ENCODE peak calls at places on chromosomes 13 and 19, in five cellular contexts. One of them, this sample, is unnamed.

GRCh38 chr19:18504886-18505610 is 16.8 kb downstream of the ELL start:
- DNase-seq in pancreas: no peak
- DNase-seq in NCI-H774: no peak
- DNase-seq in HFFc6: no peak
- DNase-seq in AG08395: no peak
- DNase-seq in this sample: peak

GRCh38 chr13:33367931-33368330 is 82.4 kb upstream of the STARD13 start:
- DNase-seq in NCI-H774: no peak
- DNase-seq in HFFc6: no peak
- DNase-seq in AG08395: no peak
- DNase-seq in pancreas: no peak
- DNase-seq in this sample: no peak

GRCh38 chr19:15871570-15871969 is 26.3 kb downstream of the CYP4F2 start:
- DNase-seq in AG08395: no peak
- DNase-seq in NCI-H774: no peak
- DNase-seq in HFFc6: no peak
- DNase-seq in pancreas: no peak
- DNase-seq in this sample: no peak

GRCh38 chr19:18588611-18589379 is at the start of gene REX1BD:
- DNase-seq in pancreas: peak
- DNase-seq in HFFc6: peak
- DNase-seq in NCI-H774: peak
- DNase-seq in AG08395: peak
- DNase-seq in this sample: peak

GRCh38 chr19:56170261-56170660 is 5.5 kb upstream of the GALP start:
- DNase-seq in pancreas: peak
- DNase-seq in HFFc6: no peak
- DNase-seq in AG08395: no peak
- DNase-seq in NCI-H774: peak
- DNase-seq in this sample: peak

GRCh38 chr13:83879431-83880171 is 2.7 kb downstream of the SLITRK1 start:
- DNase-seq in AG08395: no peak
- DNase-seq in NCI-H774: no peak
- DNase-seq in HFFc6: no peak
- DNase-seq in pancreas: no peak
- DNase-seq in this sample: no peak

GRCh38 chr19:46542428-46543230 is 47.0 kb upstream of the PNMA8B start:
- DNase-seq in NCI-H774: peak
- DNase-seq in pancreas: peak
- DNase-seq in HFFc6: peak
- DNase-seq in AG08395: peak
- DNase-seq in this sample: peak

GRCh38 chr13:50357586-50358118 is 342.4 kb downstream of the KCNRG start:
- DNase-seq in NCI-H774: peak
- DNase-seq in AG08395: peak
- DNase-seq in pancreas: peak
- DNase-seq in HFFc6: peak
- DNase-seq in this sample: peak

GRCh38 chr13:56528040-56528760 is 612.5 kb upstream of the PRR20A start:
- DNase-seq in NCI-H774: peak
- DNase-seq in pancreas: no peak
- DNase-seq in HFFc6: no peak
- DNase-seq in AG08395: no peak
- DNase-seq in this sample: peak

GRCh38 chr13:75251188-75251587 is 230.8 kb downstream of the TBC1D4 start:
- DNase-seq in pancreas: no peak
- DNase-seq in HFFc6: no peak
- DNase-seq in AG08395: no peak
- DNase-seq in NCI-H774: no peak
- DNase-seq in this sample: no peak

GRCh38 chr13:43874512-43875092 is 4.9 kb downstream of the CCDC122 start:
- DNase-seq in NCI-H774: no peak
- DNase-seq in HFFc6: peak
- DNase-seq in pancreas: no peak
- DNase-seq in AG08395: peak
- DNase-seq in this sample: no peak

GRCh38 chr13:105436946-105437345 is 1098.5 kb downstream of the EFNB2 start:
- DNase-seq in pancreas: no peak
- DNase-seq in HFFc6: no peak
- DNase-seq in AG08395: no peak
- DNase-seq in NCI-H774: no peak
- DNase-seq in this sample: no peak

GRCh38 chr19:13646758-13647157 is 117.6 kb upstream of the MRI1 start:
- DNase-seq in AG08395: no peak
- DNase-seq in pancreas: no peak
- DNase-seq in NCI-H774: no peak
- DNase-seq in HFFc6: no peak
- DNase-seq in this sample: no peak

GRCh38 chr13:29547135-29547534 is 48.4 kb downstream of the SLC7A1 start:
- DNase-seq in NCI-H774: no peak
- DNase-seq in HFFc6: no peak
- DNase-seq in AG08395: no peak
- DNase-seq in pancreas: no peak
- DNase-seq in this sample: no peak